ENCODE peak calls at places on chromosomes 16 and 17, in four cellular contexts. Y is stomach, S is AG09309, B is psoas muscle. V is an unnamed sample.

GRCh38 chr17:55273579-55274370 is 9.0 kb downstream of the HLF start:
- DNase-seq in B (peak), Y (peak), S (no peak), V (no peak)

GRCh38 chr16:58022601-58023371 is 2.8 kb upstream of the MMP15 start:
- DNase-seq in Y (peak), B (peak), S (peak), V (no peak)

GRCh38 chr17:48051278-48051677 is 3.1 kb downstream of the NFE2L1 start:
- DNase-seq in S (no peak), B (no peak), Y (no peak), V (no peak)

GRCh38 chr16:76899767-76900166 is 291.2 kb upstream of the MON1B start:
- DNase-seq in S (no peak), Y (no peak), B (no peak), V (no peak)

GRCh38 chr17:46782250-46782953 is 36.1 kb downstream of the WNT3 start:
- DNase-seq in B (no peak), S (no peak), Y (peak), V (no peak)

GRCh38 chr17:40063034-40063765 is 435 bp downstream of the THRA start:
- DNase-seq in Y (peak), B (peak), S (no peak), V (no peak)

GRCh38 chr17:41634639-41635038 is 10.3 kb upstream of the KRT17 start:
- DNase-seq in S (no peak), B (no peak), Y (no peak), V (no peak)

GRCh38 chr17:49015924-49016774 is 19.0 kb downstream of the IGF2BP1 start:
- DNase-seq in B (no peak), Y (no peak), S (no peak), V (no peak)

GRCh38 chr16:88345943-88346560 is 36.7 kb upstream of the ZNF469 start:
- DNase-seq in S (no peak), B (peak), Y (no peak), V (no peak)

GRCh38 chr17:56325561-56325960 is 172.3 kb downstream of the ANKFN1 start:
- DNase-seq in B (no peak), S (no peak), Y (no peak), V (no peak)

GRCh38 chr16:52812945-52813556 is 239.6 kb downstream of the CHD9NB start:
- DNase-seq in B (no peak), Y (no peak), S (no peak), V (peak)

GRCh38 chr16:77330332-77331043 is 104.3 kb downstream of the ADAMTS18 start:
- DNase-seq in B (no peak), Y (no peak), S (no peak), V (no peak)

GRCh38 chr16:48611329-48612137 is 1.6 kb upstream of the N4BP1 start:
- DNase-seq in Y (peak), S (no peak), B (no peak), V (no peak)

GRCh38 chr16:27759301-27759871 is 209.4 kb downstream of the KATNIP start:
- DNase-seq in Y (no peak), S (peak), B (no peak), V (no peak)

GRCh38 chr16:55154956-55155355 is 169.0 kb upstream of the IRX6 start:
- DNase-seq in S (no peak), Y (no peak), B (no peak), V (no peak)

GRCh38 chr17:57607553-57608120 is 137.5 kb downstream of the CCDC182 start:
- DNase-seq in B (peak), Y (no peak), S (no peak), V (no peak)

GRCh38 chr17:35256629-35257028 is 13.8 kb downstream of the SLFN5 start:
- DNase-seq in Y (no peak), S (no peak), B (no peak), V (no peak)

GRCh38 chr17:78818152-78818846 is 22.3 kb downstream of the USP36 start:
- DNase-seq in Y (no peak), B (peak), S (no peak), V (no peak)
- H3K4me3 ChIP-seq in Y (no peak), B (no peak), S (no peak), V (no peak)

DNA sequence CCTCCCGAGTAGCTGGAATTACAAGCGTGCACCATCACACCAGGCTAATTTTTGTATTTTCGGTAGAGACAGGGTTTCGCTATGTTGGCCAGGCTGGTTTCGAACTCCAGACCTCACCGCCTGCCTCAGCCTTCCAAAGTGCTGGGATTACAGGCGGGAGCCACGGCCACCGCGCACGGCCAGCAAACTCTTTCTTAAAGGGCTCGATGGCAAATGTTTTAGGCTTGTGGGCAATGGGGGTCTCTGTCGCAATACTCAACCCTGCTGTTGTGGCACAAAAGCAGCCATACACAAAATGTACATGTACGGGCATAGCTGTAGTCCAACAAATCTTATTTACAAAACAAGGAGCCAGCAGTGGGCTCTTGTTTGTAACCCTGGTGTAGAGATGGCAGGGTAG is 18.4 kb downstream of the PARN start:
- DNase-seq in S (no peak), B (no peak), Y (no peak), V (no peak)
- H3K4me3 ChIP-seq in S (no peak), B (no peak), Y (no peak), V (no peak)

DNA sequence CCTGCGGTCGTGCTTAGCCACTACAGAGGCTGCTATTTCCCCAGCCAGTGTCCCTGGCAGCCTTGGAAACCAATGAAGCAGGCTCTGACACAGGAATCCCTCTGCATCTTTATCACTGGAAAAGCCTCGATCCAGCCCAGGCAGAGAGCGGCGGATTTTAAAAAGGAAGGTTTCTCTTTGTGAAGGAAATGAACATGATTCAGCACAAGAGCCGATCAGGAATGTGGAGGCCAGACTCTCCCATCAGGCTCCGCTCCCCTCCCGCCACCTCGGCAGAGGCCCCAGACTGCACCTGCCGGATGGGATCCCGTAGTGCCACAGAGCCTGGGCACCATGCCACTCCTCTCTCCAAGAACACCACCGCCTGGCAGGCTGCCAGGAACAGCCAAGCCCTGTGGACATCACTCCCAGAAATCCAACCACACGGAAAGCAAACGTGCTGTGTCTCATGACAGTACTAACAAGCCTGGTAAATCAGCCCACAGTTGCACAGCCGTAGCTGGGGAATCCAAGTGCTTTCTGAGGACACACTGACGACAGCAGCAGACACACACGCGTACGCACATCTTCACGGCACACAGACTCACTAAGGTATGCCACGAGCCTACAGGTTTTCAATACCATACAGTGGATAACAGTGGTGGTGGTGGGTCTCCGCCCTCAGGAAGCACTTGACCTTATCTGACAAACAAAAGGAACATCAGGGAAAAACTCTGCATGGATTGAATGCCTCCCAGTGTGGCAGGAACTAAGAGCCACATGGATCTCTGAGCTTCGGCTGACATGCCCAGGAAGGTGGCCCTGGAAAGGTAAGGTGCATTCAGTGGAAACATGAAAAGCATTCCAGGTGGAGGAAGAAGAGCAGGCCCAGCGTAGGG is 5.4 kb downstream of the LRRC75A start:
- DNase-seq in Y (peak), B (peak), S (peak), V (peak)
- H3K4me3 ChIP-seq in Y (peak), B (peak), S (peak), V (peak)

GRCh38 chr17:77142689-77143088 is 1.9 kb downstream of the SEC14L1 start:
- DNase-seq in B (no peak), S (no peak), Y (no peak), V (no peak)

GRCh38 chr17:77145635-77146632 is 5.2 kb downstream of the SEC14L1 start:
- DNase-seq in S (no peak), Y (peak), B (peak), V (no peak)

GRCh38 chr17:77145209-77145608 is 4.4 kb downstream of the SEC14L1 start:
- DNase-seq in Y (no peak), S (no peak), B (no peak), V (no peak)

GRCh38 chr17:77143306-77143705 is 2.5 kb downstream of the SEC14L1 start:
- DNase-seq in B (no peak), Y (no peak), S (no peak), V (no peak)

GRCh38 chr17:77144227-77144626 is 3.5 kb downstream of the SEC14L1 start:
- DNase-seq in B (no peak), S (no peak), Y (no peak), V (no peak)
- H3K4me3 ChIP-seq in B (peak), S (no peak), Y (no peak), V (no peak)

GRCh38 chr16:11139624-11140375 is 116.2 kb downstream of the SOCS1 start:
- DNase-seq in S (no peak), Y (no peak), B (no peak), V (no peak)
- H3K4me3 ChIP-seq in S (no peak), Y (no peak), B (no peak), V (no peak)

DNA sequence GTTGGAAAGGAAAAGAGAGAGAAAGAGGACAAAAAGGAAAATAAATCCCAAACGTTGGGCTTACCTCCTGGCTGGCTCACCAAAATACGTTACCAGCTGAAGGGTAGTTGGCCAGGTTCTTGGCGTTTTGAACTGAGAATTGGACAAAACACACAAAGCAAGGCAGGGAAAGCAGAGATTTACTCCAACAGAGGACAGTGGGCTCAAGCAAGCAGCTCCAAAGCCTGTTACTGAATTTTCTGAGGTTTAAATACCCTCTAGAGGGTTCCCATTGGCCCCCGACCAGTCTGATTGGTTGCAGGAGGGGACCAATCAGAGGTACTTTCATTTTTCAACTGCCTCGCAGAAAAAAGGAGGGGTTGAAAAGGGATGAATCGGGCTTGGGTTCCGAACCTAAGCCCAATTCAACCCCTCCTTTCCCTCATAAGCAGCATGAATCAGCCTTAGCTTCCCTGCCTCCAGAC is 55.6 kb upstream of the ALOX12 start:
- DNase-seq in B (no peak), Y (no peak), S (no peak), V (no peak)
- H3K4me3 ChIP-seq in B (peak), Y (peak), S (peak), V (no peak)

GRCh38 chr16:85279874-85280545 is 167.7 kb upstream of the CIBAR2 start:
- DNase-seq in Y (no peak), S (no peak), B (peak), V (no peak)
- H3K4me3 ChIP-seq in Y (no peak), S (no peak), B (no peak), V (no peak)

DNA sequence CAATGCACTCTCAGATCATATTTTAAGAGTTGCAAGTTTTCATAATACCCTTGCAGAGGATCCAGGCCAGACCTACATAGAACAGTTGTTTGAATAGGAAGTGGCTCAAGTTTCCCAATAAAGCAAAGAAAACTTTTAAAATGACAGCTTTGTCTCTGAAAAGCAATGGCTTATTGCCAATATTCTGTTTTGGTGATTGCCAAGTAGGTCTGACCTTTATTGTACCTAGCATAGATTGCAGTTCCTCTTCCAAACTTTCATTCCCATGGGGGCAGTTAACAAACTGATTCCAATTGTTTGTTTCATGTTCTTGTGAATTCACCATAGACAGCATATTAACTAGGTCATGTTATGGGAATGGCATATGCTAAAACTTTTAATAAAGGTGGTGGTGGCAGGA is 664.6 kb upstream of the CA10 start:
- DNase-seq in S (no peak), Y (no peak), B (no peak), V (no peak)
- H3K4me3 ChIP-seq in S (no peak), Y (no peak), B (no peak), V (no peak)

GRCh38 chr17:74527756-74528155 is 3.5 kb downstream of the CD300LB start:
- DNase-seq in S (no peak), Y (peak), B (no peak), V (no peak)
- H3K4me3 ChIP-seq in S (no peak), Y (no peak), B (no peak), V (no peak)